ENCODE peak calls at places on chromosomes 16 and 17, in five cellular contexts. One of them, this sample, is unnamed.
A peak's percentile ranks its signal among the peaks of the same experiment; 100 is the strongest.

GRCh38 chr17:18966831-18967624 is 15.1 kb downstream of the SLC5A10 start:
- DNase-seq in AG10803: peak; percentile 17
- DNase-seq in germinal center: no peak
- DNase-seq in stimulated activated naive CD8-positive, alpha-beta T cell treated with anti-CD3 and anti-CD28 coated beads, Interleukin-15, Interleukin-2, amounts not matched to agents 100 U/mL and 50 U/mL, for 24 hours: no peak
- DNase-seq in effector memory CD4-positive, alpha-beta T cell: no peak
- DNase-seq in this sample: no peak

GRCh38 chr16:27690604-27691003 is 140.7 kb downstream of the KATNIP start:
- DNase-seq in stimulated activated naive CD8-positive, alpha-beta T cell treated with anti-CD3 and anti-CD28 coated beads, Interleukin-15, Interleukin-2, amounts not matched to agents 100 U/mL and 50 U/mL, for 24 hours: peak; percentile 30
- DNase-seq in AG10803: peak; percentile 23
- DNase-seq in germinal center: peak; percentile 27
- DNase-seq in effector memory CD4-positive, alpha-beta T cell: no peak
- DNase-seq in this sample: no peak

GRCh38 chr17:42676424-42677011 is at the start of gene PLEKHH3:
- DNase-seq in AG10803: no peak
- DNase-seq in effector memory CD4-positive, alpha-beta T cell: no peak
- DNase-seq in stimulated activated naive CD8-positive, alpha-beta T cell treated with anti-CD3 and anti-CD28 coated beads, Interleukin-15, Interleukin-2, amounts not matched to agents 100 U/mL and 50 U/mL, for 24 hours: peak; percentile 30
- DNase-seq in germinal center: no peak
- DNase-seq in this sample: no peak

GRCh38 chr16:11057696-11058345 is 113.5 kb downstream of the CLEC16A start:
- DNase-seq in germinal center: no peak
- DNase-seq in effector memory CD4-positive, alpha-beta T cell: no peak
- DNase-seq in AG10803: no peak
- DNase-seq in stimulated activated naive CD8-positive, alpha-beta T cell treated with anti-CD3 and anti-CD28 coated beads, Interleukin-15, Interleukin-2, amounts not matched to agents 100 U/mL and 50 U/mL, for 24 hours: no peak
- DNase-seq in this sample: no peak

GRCh38 chr17:82751171-82751570 is 694 bp upstream of the TBCD start:
- DNase-seq in stimulated activated naive CD8-positive, alpha-beta T cell treated with anti-CD3 and anti-CD28 coated beads, Interleukin-15, Interleukin-2, amounts not matched to agents 100 U/mL and 50 U/mL, for 24 hours: no peak
- DNase-seq in effector memory CD4-positive, alpha-beta T cell: no peak
- DNase-seq in AG10803: no peak
- DNase-seq in germinal center: no peak
- DNase-seq in this sample: no peak

GRCh38 chr16:84874004-84874435 is 54.2 kb downstream of the CRISPLD2 start:
- DNase-seq in stimulated activated naive CD8-positive, alpha-beta T cell treated with anti-CD3 and anti-CD28 coated beads, Interleukin-15, Interleukin-2, amounts not matched to agents 100 U/mL and 50 U/mL, for 24 hours: no peak
- DNase-seq in AG10803: no peak
- DNase-seq in effector memory CD4-positive, alpha-beta T cell: no peak
- DNase-seq in germinal center: no peak
- DNase-seq in this sample: no peak

GRCh38 chr16:66272461-66272860 is 94.0 kb upstream of the CDH5 start:
- DNase-seq in germinal center: no peak
- DNase-seq in effector memory CD4-positive, alpha-beta T cell: no peak
- DNase-seq in AG10803: no peak
- DNase-seq in stimulated activated naive CD8-positive, alpha-beta T cell treated with anti-CD3 and anti-CD28 coated beads, Interleukin-15, Interleukin-2, amounts not matched to agents 100 U/mL and 50 U/mL, for 24 hours: no peak
- DNase-seq in this sample: no peak

GRCh38 chr16:5841934-5842333 is 744.3 kb upstream of the EEF2KMT start:
- DNase-seq in stimulated activated naive CD8-positive, alpha-beta T cell treated with anti-CD3 and anti-CD28 coated beads, Interleukin-15, Interleukin-2, amounts not matched to agents 100 U/mL and 50 U/mL, for 24 hours: no peak
- DNase-seq in germinal center: no peak
- DNase-seq in AG10803: no peak
- DNase-seq in effector memory CD4-positive, alpha-beta T cell: no peak
- DNase-seq in this sample: no peak

GRCh38 chr17:50844117-50844700 is 8.8 kb downstream of the WFIKKN2 start:
- DNase-seq in stimulated activated naive CD8-positive, alpha-beta T cell treated with anti-CD3 and anti-CD28 coated beads, Interleukin-15, Interleukin-2, amounts not matched to agents 100 U/mL and 50 U/mL, for 24 hours: no peak
- DNase-seq in germinal center: no peak
- DNase-seq in effector memory CD4-positive, alpha-beta T cell: no peak
- DNase-seq in AG10803: no peak
- DNase-seq in this sample: no peak

This sample was measured in T-helper 1 cell.